ENCODE peak calls at places on chromosomes 3 and 15, in five cellular contexts. One of them, this sample, is unnamed.

GRCh38 chr15:61226313-61227250 is 2.5 kb downstream of the RORA start:
- DNase-seq in prostate gland: no peak
- DNase-seq in endothelial cell of umbilical vein: no peak
- DNase-seq in sigmoid colon: no peak
- DNase-seq in stomach: no peak
- DNase-seq in this sample: no peak

GRCh38 chr3:11629716-11630115 is 14.0 kb downstream of the VGLL4 start:
- DNase-seq in sigmoid colon: no peak
- DNase-seq in endothelial cell of umbilical vein: no peak
- DNase-seq in stomach: no peak
- DNase-seq in prostate gland: no peak
- DNase-seq in this sample: no peak

GRCh38 chr15:84598250-84598649 is 2.6 kb upstream of the ZSCAN2 start:
- DNase-seq in sigmoid colon: no peak
- DNase-seq in prostate gland: no peak
- DNase-seq in stomach: no peak
- DNase-seq in endothelial cell of umbilical vein: no peak
- DNase-seq in this sample: no peak

GRCh38 chr3:59473580-59473979 is 423.8 kb upstream of the CFAP20DC start:
- DNase-seq in stomach: no peak
- DNase-seq in sigmoid colon: no peak
- DNase-seq in endothelial cell of umbilical vein: no peak
- DNase-seq in prostate gland: no peak
- DNase-seq in this sample: no peak

GRCh38 chr3:101722394-101723173 is 1.8 kb upstream of the CEP97 start:
- DNase-seq in stomach: no peak
- DNase-seq in prostate gland: no peak
- DNase-seq in sigmoid colon: no peak
- DNase-seq in endothelial cell of umbilical vein: no peak
- DNase-seq in this sample: no peak

GRCh38 chr3:132773071-132773619 is 50.9 kb upstream of the NPHP3 start:
- DNase-seq in endothelial cell of umbilical vein: no peak
- DNase-seq in sigmoid colon: no peak
- DNase-seq in prostate gland: no peak
- DNase-seq in stomach: no peak
- DNase-seq in this sample: no peak

GRCh38 chr3:157786618-157787017 is 283.4 kb upstream of the VEPH1 start:
- DNase-seq in endothelial cell of umbilical vein: no peak
- DNase-seq in stomach: no peak
- DNase-seq in prostate gland: no peak
- DNase-seq in sigmoid colon: no peak
- DNase-seq in this sample: no peak

GRCh38 chr15:89599021-89599420 is 23.8 kb downstream of the TICRR start:
- DNase-seq in endothelial cell of umbilical vein: no peak
- DNase-seq in sigmoid colon: no peak
- DNase-seq in stomach: no peak
- DNase-seq in prostate gland: no peak
- DNase-seq in this sample: no peak

GRCh38 chr3:39142067-39142466 is 11.3 kb downstream of the CSRNP1 start:
- DNase-seq in stomach: peak; percentile 51
- DNase-seq in prostate gland: peak; percentile 46
- DNase-seq in endothelial cell of umbilical vein: no peak
- DNase-seq in sigmoid colon: peak; percentile 64
- DNase-seq in this sample: no peak
- TF ChIP-seq POLR2A in stomach: no peak
- TF ChIP-seq POLR2A in prostate gland: no peak
- TF ChIP-seq POLR2A in endothelial cell of umbilical vein: no peak
- TF ChIP-seq POLR2A in sigmoid colon: no peak
- TF ChIP-seq POLR2A in this sample: no peak

GRCh38 chr3:62289922-62290321 is 83.4 kb downstream of the FEZF2 start:
- DNase-seq in sigmoid colon: no peak
- DNase-seq in prostate gland: no peak
- DNase-seq in stomach: no peak
- DNase-seq in endothelial cell of umbilical vein: no peak
- DNase-seq in this sample: no peak

GRCh38 chr3:62287528-62287927 is 85.8 kb downstream of the FEZF2 start:
- DNase-seq in endothelial cell of umbilical vein: no peak
- DNase-seq in prostate gland: no peak
- DNase-seq in sigmoid colon: no peak
- DNase-seq in stomach: no peak
- DNase-seq in this sample: no peak

GRCh38 chr3:62284442-62284841 is 88.9 kb downstream of the FEZF2 start:
- DNase-seq in prostate gland: no peak
- DNase-seq in stomach: no peak
- DNase-seq in sigmoid colon: no peak
- DNase-seq in endothelial cell of umbilical vein: no peak
- DNase-seq in this sample: no peak
- TF ChIP-seq POLR2A in prostate gland: no peak
- TF ChIP-seq POLR2A in stomach: no peak
- TF ChIP-seq POLR2A in sigmoid colon: no peak
- TF ChIP-seq POLR2A in endothelial cell of umbilical vein: no peak
- TF ChIP-seq POLR2A in this sample: no peak

GRCh38 chr3:194688946-194689345 is 3.3 kb downstream of the FAM43A start:
- DNase-seq in stomach: peak; percentile 9
- DNase-seq in prostate gland: no peak
- DNase-seq in endothelial cell of umbilical vein: no peak
- DNase-seq in sigmoid colon: no peak
- DNase-seq in this sample: no peak

GRCh38 chr3:194688207-194688711 is 2.6 kb downstream of the FAM43A start:
- DNase-seq in endothelial cell of umbilical vein: peak; percentile 37
- DNase-seq in prostate gland: no peak
- DNase-seq in stomach: peak; percentile 28
- DNase-seq in sigmoid colon: peak; percentile 75
- DNase-seq in this sample: no peak

GRCh38 chr3:194686816-194687637 is 1.3 kb downstream of the FAM43A start:
- DNase-seq in sigmoid colon: peak; percentile 81
- DNase-seq in endothelial cell of umbilical vein: peak; percentile 44
- DNase-seq in stomach: peak; percentile 36
- DNase-seq in prostate gland: no peak
- DNase-seq in this sample: peak; percentile 34

GRCh38 chr3:194686414-194686815 is 732 bp downstream of the FAM43A start:
- DNase-seq in sigmoid colon: no peak
- DNase-seq in endothelial cell of umbilical vein: no peak
- DNase-seq in stomach: no peak
- DNase-seq in prostate gland: no peak
- DNase-seq in this sample: no peak

GRCh38 chr3:194687638-194688206 is 2.0 kb downstream of the FAM43A start:
- DNase-seq in prostate gland: peak; percentile 57
- DNase-seq in endothelial cell of umbilical vein: no peak
- DNase-seq in stomach: peak; percentile 79
- DNase-seq in sigmoid colon: peak; percentile 86
- DNase-seq in this sample: peak; percentile 87
- TF ChIP-seq POLR2A in prostate gland: no peak
- TF ChIP-seq POLR2A in endothelial cell of umbilical vein: peak; percentile 87
- TF ChIP-seq POLR2A in stomach: no peak
- TF ChIP-seq POLR2A in sigmoid colon: no peak
- TF ChIP-seq POLR2A in this sample: no peak

GRCh38 chr3:156290917-156291268 is 170.5 kb downstream of the KCNAB1 start:
- DNase-seq in endothelial cell of umbilical vein: no peak
- DNase-seq in sigmoid colon: no peak
- DNase-seq in stomach: no peak
- DNase-seq in prostate gland: no peak
- DNase-seq in this sample: no peak

GRCh38 chr3:156291269-156292123 is 171.1 kb downstream of the KCNAB1 start:
- DNase-seq in sigmoid colon: peak; percentile 63
- DNase-seq in prostate gland: no peak
- DNase-seq in stomach: no peak
- DNase-seq in endothelial cell of umbilical vein: no peak
- DNase-seq in this sample: no peak

DNA sequence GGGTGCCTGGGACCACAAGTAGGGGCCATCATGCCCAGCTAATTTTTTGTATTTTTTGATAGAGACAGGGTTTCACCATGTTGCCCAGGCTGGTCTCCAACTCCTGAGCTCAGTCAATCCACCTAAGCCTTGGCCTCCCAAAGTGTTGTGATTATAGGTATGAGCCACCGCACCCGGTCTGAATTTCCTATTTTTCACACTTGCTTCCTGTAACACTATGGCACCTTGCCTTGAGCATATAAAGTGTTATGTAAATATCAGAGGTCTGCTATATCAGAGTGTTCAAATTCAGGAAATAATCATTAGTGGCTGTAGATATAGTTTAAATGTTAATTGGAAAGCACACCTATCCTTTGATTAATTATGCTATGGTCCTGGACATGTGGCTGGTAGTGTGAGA is 165.2 kb downstream of the KCNAB1 start:
- DNase-seq in prostate gland: no peak
- DNase-seq in stomach: no peak
- DNase-seq in endothelial cell of umbilical vein: no peak
- DNase-seq in sigmoid colon: no peak
- DNase-seq in this sample: no peak
- TF ChIP-seq POLR2A in prostate gland: no peak
- TF ChIP-seq POLR2A in stomach: no peak
- TF ChIP-seq POLR2A in endothelial cell of umbilical vein: no peak
- TF ChIP-seq POLR2A in sigmoid colon: no peak
- TF ChIP-seq POLR2A in this sample: no peak

DNA sequence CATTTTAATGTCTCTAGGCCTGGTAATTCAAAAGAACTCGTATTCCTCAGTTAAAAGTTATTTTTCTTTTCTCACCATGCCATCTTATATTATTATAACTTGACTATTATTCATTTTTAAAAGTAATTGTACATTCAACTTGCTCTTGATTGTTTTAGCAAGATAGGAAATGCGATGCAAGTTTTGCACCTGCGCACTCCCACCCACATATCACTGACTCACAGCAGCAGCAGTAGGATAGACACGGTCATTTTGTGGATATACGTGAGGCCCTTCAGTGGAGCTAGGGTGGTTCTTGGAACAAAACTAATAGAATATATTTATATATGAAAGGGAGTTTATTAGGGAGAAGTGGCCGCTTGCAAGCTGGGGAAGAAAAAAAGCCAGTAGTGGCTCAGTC is 95.5 kb upstream of the UBE3A start:
- DNase-seq in prostate gland: no peak
- DNase-seq in endothelial cell of umbilical vein: no peak
- DNase-seq in sigmoid colon: no peak
- DNase-seq in stomach: no peak
- DNase-seq in this sample: no peak
- TF ChIP-seq POLR2A in prostate gland: no peak
- TF ChIP-seq POLR2A in endothelial cell of umbilical vein: no peak
- TF ChIP-seq POLR2A in sigmoid colon: no peak
- TF ChIP-seq POLR2A in stomach: no peak
- TF ChIP-seq POLR2A in this sample: no peak

DNA sequence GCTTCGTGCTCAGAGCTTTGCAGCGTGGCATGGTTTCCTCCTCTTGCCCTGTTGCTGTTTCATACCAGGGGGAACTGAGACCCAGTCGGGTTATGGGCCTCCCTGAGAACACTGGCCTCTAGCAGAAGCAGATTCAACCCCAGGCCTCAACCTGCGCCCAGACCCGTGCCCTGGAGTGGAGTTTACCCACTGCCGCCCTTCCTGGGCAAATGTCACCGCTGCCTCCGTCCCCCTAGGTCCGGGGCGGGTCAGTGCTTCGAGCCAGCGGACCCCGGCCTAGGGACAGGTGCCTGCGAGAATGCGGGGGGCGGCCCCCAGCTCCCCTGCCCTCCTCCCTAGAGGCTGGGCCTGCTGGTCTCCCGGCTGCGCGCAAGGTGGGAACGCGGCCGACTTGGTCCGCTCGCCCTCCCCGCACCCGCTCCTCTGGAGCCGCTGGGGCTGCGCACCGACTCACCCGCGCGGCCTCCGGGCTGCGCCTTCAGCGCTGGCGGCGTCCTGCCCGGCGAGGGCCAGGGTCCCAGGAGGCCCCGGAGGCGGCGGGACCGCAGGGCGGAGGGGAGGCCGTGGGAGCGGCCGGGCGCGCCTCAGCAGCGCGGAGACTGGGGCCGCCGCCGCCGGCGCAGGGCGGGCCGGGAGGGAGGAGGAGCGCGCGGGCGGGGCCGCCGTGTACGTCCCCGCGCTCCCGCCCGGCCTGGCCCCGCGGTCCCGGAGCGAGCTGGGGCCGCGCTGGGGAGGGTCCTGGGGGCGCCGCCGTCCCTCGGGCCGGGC is at the start of gene PIGZ:
- DNase-seq in endothelial cell of umbilical vein: peak; percentile 25
- DNase-seq in prostate gland: no peak
- DNase-seq in sigmoid colon: no peak
- DNase-seq in stomach: peak; percentile 54
- DNase-seq in this sample: peak; percentile 73
- TF ChIP-seq POLR2A in endothelial cell of umbilical vein: peak; percentile 45
- TF ChIP-seq POLR2A in prostate gland: no peak
- TF ChIP-seq POLR2A in sigmoid colon: no peak
- TF ChIP-seq POLR2A in stomach: no peak
- TF ChIP-seq POLR2A in this sample: no peak

DNA sequence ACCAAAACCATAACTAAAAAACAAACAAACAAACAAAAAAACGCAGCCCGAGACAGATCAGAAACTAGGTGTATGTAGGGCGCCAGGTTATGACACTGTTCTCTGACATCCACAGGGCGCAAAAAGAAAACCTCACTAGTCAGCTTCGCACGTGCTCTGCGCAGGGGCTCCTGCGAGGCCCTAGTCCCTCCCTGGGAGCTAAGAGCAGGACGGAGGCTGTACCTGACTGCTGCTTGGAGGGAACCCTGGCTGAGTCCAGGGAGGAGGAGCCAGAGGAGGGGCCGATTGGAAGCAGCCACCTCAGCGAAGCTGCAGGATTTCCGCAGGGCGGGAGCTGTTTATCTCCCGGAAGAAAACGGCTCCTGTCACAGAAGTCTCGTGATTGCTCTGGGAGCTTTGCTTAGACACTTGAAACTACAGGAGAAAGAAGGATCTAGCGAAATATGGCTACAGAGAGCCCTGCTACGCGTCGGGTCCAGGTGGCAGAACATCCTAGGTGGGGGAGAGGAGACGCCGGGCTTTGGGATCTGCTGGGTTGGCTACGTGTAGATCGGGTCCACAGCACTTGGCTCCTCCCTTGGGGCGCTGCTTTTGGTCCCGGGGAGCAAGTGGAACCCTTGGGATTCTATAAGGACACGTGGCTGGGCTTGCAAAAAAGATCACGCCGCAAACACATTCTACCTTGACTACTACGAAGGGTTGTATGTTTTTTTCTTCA is at the start of gene GALK2:
- DNase-seq in endothelial cell of umbilical vein: peak; percentile 85
- DNase-seq in prostate gland: peak; percentile 91
- DNase-seq in sigmoid colon: peak; percentile 94
- DNase-seq in stomach: peak; percentile 89
- DNase-seq in this sample: peak; percentile 86
- TF ChIP-seq POLR2A in endothelial cell of umbilical vein: peak; percentile 87
- TF ChIP-seq POLR2A in prostate gland: peak; percentile 63
- TF ChIP-seq POLR2A in sigmoid colon: no peak
- TF ChIP-seq POLR2A in stomach: no peak
- TF ChIP-seq POLR2A in this sample: peak; percentile 86

DNA sequence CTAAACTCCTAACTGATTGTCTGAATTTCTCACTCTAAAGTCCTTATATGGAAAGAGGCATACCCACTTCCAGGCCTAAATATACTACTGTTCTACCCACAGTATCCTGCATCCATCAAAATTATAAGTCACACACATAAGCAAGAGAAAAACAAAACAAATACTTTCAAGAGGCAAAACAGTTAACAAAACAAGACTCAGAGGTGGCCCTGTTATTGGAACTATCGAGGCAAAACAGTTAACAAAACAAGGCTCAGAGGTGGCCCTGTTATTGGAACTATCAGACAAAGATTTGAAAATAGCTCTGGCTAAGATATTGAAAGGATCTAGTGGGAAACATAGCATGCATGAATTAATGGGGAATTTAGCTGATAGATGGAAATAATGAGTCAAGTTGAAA is 224.2 kb upstream of the CGNL1 start:
- DNase-seq in sigmoid colon: no peak
- DNase-seq in endothelial cell of umbilical vein: no peak
- DNase-seq in stomach: no peak
- DNase-seq in prostate gland: no peak
- DNase-seq in this sample: no peak
- TF ChIP-seq POLR2A in sigmoid colon: no peak
- TF ChIP-seq POLR2A in endothelial cell of umbilical vein: no peak
- TF ChIP-seq POLR2A in stomach: no peak
- TF ChIP-seq POLR2A in prostate gland: no peak
- TF ChIP-seq POLR2A in this sample: no peak

GRCh38 chr15:90934949-90935751 is at the start of gene UNC45A:
- DNase-seq in endothelial cell of umbilical vein: peak; percentile 87
- DNase-seq in stomach: peak; percentile 97
- DNase-seq in sigmoid colon: peak; percentile 95
- DNase-seq in prostate gland: peak; percentile 96
- DNase-seq in this sample: peak; percentile 90
- TF ChIP-seq POLR2A in endothelial cell of umbilical vein: peak; percentile 62
- TF ChIP-seq POLR2A in stomach: no peak
- TF ChIP-seq POLR2A in sigmoid colon: no peak
- TF ChIP-seq POLR2A in prostate gland: peak; percentile 93
- TF ChIP-seq POLR2A in this sample: peak; percentile 30